ENCODE peak calls at places on chromosome 14, in nine cellular contexts. S is spleen, O is adrenal gland, N is IMR-90, I is sigmoid colon, U is A549, X is transverse colon, Y is tibial nerve, V is esophagus squamous epithelium. E is an unnamed sample.

GRCh38 chr14:26199599-26200370 is 398.0 kb downstream of the NOVA1 start:
- DNase-seq in S (no peak), O (no peak), N (no peak), I (no peak), U (no peak), X (no peak), Y (no peak), V (no peak), E (no peak)

GRCh38 chr14:24334431-24335271 is at the start of gene ADCY4:
- DNase-seq in S (peak; percentile 89), O (no peak), N (no peak), I (no peak), U (no peak), X (no peak), Y (no peak), V (no peak), E (peak; percentile 79)

GRCh38 chr14:100540141-100540925 is 46.9 kb downstream of the BEGAIN start:
- DNase-seq in S (peak; percentile 53), O (no peak), N (no peak), I (peak; percentile 56), U (no peak), X (no peak), Y (no peak), V (no peak), E (peak; percentile 19)

GRCh38 chr14:24435192-24435810 is 5.5 kb downstream of the KHNYN start:
- DNase-seq in S (no peak), O (no peak), N (no peak), I (no peak), U (no peak), X (no peak), Y (no peak), V (no peak), E (no peak)

GRCh38 chr14:67555518-67556090 is 22.5 kb downstream of the PLEKHH1 start:
- DNase-seq in S (no peak), O (peak; percentile 5), N (no peak), I (no peak), U (no peak), X (no peak), Y (no peak), V (no peak), E (no peak)

GRCh38 chr14:98144964-98145363 is 1127.0 kb downstream of the BCL11B start:
- DNase-seq in S (no peak), O (peak; percentile 46), N (no peak), I (no peak), U (no peak), X (no peak), Y (no peak), V (no peak), E (no peak)

GRCh38 chr14:99384446-99385417 is 95.9 kb downstream of the SETD3 start:
- DNase-seq in S (no peak), O (no peak), N (no peak), I (no peak), U (no peak), X (no peak), Y (no peak), V (no peak), E (no peak)

GRCh38 chr14:78618379-78618778 is 448.2 kb downstream of the NRXN3 start:
- DNase-seq in S (no peak), O (no peak), N (no peak), I (no peak), U (no peak), X (no peak), Y (no peak), V (no peak), E (no peak)

GRCh38 chr14:26577711-26578110 is 20.1 kb downstream of the NOVA1 start:
- DNase-seq in S (no peak), O (no peak), N (no peak), I (no peak), U (no peak), X (no peak), Y (no peak), V (no peak), E (no peak)

GRCh38 chr14:68191567-68192321 is 372.2 kb downstream of the RAD51B start:
- DNase-seq in S (no peak), O (no peak), N (peak; percentile 37), I (no peak), U (peak; percentile 62), X (no peak), Y (no peak), V (no peak), E (no peak)

GRCh38 chr14:34714320-34715107 is at the start of gene CFL2:
- DNase-seq in S (peak; percentile 96), O (peak; percentile 89), N (peak; percentile 52), I (peak; percentile 93), U (peak; percentile 88), X (peak; percentile 82), Y (peak; percentile 59), V (peak; percentile 28), E (peak; percentile 92)
- TF ChIP-seq POLR2A in S (no peak), O (peak; percentile 83), N (peak; percentile 68), I (peak; percentile 67), U (peak; percentile 66), X (peak; percentile 55), Y (peak; percentile 88), V (peak; percentile 74), E (peak; percentile 81)

DNA sequence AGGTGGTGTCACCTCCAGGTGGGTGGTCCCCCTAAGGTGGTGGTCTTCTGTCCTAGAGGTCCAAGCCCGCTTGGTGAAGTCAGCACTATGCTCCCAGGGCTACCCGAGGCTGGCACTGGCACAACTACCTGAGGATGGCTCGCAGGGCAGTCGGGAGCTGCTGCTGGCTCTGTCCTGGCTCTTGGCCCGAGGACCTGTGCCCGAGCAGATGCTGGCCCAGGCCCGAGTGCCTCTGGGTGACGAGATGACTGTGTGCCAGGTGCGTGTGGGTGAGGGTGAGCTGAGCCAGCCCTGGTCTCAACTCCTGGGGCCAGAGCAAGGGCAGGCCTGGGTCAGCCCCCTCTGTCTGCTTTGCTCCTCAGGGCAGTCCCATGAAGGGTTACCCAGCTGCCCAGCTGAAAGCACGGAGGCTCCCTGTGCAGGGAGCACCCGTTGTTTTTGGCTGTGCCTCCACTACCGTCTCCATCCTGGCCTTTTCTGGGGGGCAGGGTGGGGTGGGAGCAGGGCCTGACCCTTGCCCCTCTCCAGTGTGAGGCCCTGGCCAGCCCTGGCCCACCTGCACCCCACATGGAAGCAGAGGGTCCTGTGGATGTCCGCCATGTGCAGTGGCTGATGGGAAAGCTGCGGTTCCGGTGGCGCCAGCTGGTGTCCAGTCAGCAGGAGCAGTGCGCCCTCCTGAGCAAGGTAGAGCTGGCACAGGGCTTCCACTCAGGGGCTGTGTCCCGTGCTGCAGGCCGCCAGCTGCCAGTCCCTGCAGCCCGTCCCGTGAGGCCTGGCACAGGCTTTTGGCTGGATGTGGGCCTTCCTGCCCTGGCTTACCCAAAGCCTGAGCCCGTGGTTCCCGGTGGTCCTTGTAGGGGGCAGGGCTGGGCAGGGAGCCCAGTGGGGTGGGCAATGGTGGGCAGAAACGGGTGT is 1.3 kb downstream of the TEDC1 start:
- DNase-seq in S (peak; percentile 89), O (no peak), N (no peak), I (peak; percentile 77), U (no peak), X (no peak), Y (no peak), V (no peak), E (peak; percentile 76)
- H3K4me3 ChIP-seq in S (peak overlapping the region; percentile 95), O (no peak overlapping the region), N (no peak overlapping the region), I (no peak overlapping the region), U (peak overlapping the region; percentile 74), X (no peak overlapping the region), Y (no peak overlapping the region), V (peak overlapping the region; percentile 83), E (no peak overlapping the region)

GRCh38 chr14:80955434-80955939 is at the start of gene TSHR:
- DNase-seq in S (no peak), O (no peak), N (no peak), I (no peak), U (peak; percentile 7), X (no peak), Y (peak; percentile 8), V (no peak), E (no peak)

GRCh38 chr14:80956105-80956504 is 684 bp downstream of the TSHR start:
- DNase-seq in S (no peak), O (no peak), N (no peak), I (no peak), U (no peak), X (no peak), Y (no peak), V (no peak), E (no peak)

GRCh38 chr14:80956922-80957321 is 1.5 kb downstream of the TSHR start:
- DNase-seq in S (no peak), O (no peak), N (no peak), I (no peak), U (no peak), X (no peak), Y (peak; percentile 32), V (no peak), E (no peak)

GRCh38 chr14:80959448-80960006 is 4.1 kb downstream of the TSHR start:
- DNase-seq in S (no peak), O (peak; percentile 21), N (no peak), I (no peak), U (no peak), X (peak; percentile 46), Y (no peak), V (peak; percentile 1), E (no peak)

DNA sequence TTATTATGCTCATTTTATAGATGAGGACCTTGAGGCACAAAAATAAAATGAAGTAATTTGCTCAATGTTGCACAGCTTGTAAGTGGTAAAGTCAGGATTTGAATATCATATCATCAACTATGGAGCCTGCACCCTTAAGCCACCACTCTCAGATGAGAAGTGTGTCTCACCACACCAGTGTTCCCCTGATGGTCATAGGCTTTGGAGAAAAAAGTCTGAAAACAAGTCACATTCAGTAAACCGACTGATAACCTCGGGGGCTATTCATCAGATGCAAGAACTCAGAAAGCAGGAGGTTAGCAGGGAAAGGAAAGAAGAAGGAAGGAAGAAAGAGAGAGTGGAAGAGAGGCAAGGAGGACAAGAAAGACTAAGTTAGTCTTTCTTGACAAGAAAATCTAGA is 2.8 kb downstream of the TSHR start:
- DNase-seq in S (no peak), O (no peak), N (no peak), I (no peak), U (no peak), X (no peak), Y (no peak), V (no peak), E (no peak)
- H3K27ac ChIP-seq in S (no peak overlapping the region), O (no peak overlapping the region), N (no peak overlapping the region), I (no peak overlapping the region), U (no peak overlapping the region), X (no peak overlapping the region), Y (no peak overlapping the region), V (no peak overlapping the region), E (no peak overlapping the region)

GRCh38 chr14:71358209-71358931 is 451.1 kb downstream of the PCNX1 start:
- DNase-seq in S (no peak), O (no peak), N (peak; percentile 82), I (no peak), U (no peak), X (no peak), Y (no peak), V (no peak), E (no peak)

GRCh38 chr14:71354142-71354541 is 446.9 kb downstream of the PCNX1 start:
- DNase-seq in S (no peak), O (no peak), N (no peak), I (no peak), U (no peak), X (no peak), Y (no peak), V (no peak), E (no peak)

GRCh38 chr14:71359823-71360222 is 452.6 kb downstream of the PCNX1 start:
- DNase-seq in S (no peak), O (no peak), N (no peak), I (no peak), U (no peak), X (no peak), Y (no peak), V (no peak), E (no peak)

GRCh38 chr14:71354801-71355200 is 447.5 kb downstream of the PCNX1 start:
- DNase-seq in S (no peak), O (no peak), N (peak; percentile 33), I (no peak), U (no peak), X (no peak), Y (no peak), V (no peak), E (no peak)

GRCh38 chr14:71355324-71356201 is 448.3 kb downstream of the PCNX1 start:
- DNase-seq in S (no peak), O (peak; percentile 47), N (peak; percentile 68), I (peak; percentile 83), U (no peak), X (no peak), Y (peak; percentile 30), V (no peak), E (peak; percentile 42)
- TF ChIP-seq POLR2A in S (no peak), O (no peak), N (no peak), I (no peak), U (no peak), X (no peak), Y (no peak), V (no peak), E (no peak)